ENCODE peak calls at places on chromosomes 2 and 18, in five cellular contexts. D is CD8-positive, alpha-beta memory T cell; K is naive thymus-derived CD4-positive, alpha-beta T cell; V is GM23248; C is body of pancreas. W is an unnamed sample.
A peak's percentile ranks its signal among the peaks of the same experiment; 100 is the strongest.

GRCh38 chr18:22128954-22129353 is 40.4 kb upstream of the GATA6 start:
- DNase-seq in K (no peak), C (no peak), D (no peak), V (no peak), W (no peak)

GRCh38 chr2:74887445-74887951 is 53.6 kb downstream of the HK2 start:
- DNase-seq in D (no peak), K (no peak), V (peak; percentile 87), C (no peak), W (no peak)

GRCh38 chr2:15733867-15734765 is 142.4 kb downstream of the DDX1 start:
- DNase-seq in C (peak; percentile 36), D (no peak), V (peak; percentile 33), K (no peak), W (no peak)

GRCh38 chr2:177396630-177397460 is 4.3 kb downstream of the AGPS start:
- DNase-seq in K (no peak), D (no peak), V (peak; percentile 81), C (no peak), W (no peak)

GRCh38 chr2:171531291-171531690 is 9.0 kb downstream of the CYBRD1 start:
- DNase-seq in V (peak; percentile 80), K (no peak), D (no peak), C (no peak), W (no peak)

GRCh38 chr18:58565021-58565420 is 63.9 kb downstream of the ALPK2 start:
- DNase-seq in V (peak; percentile 19), D (no peak), K (no peak), C (no peak), W (no peak)

GRCh38 chr18:45998244-45998643 is 31.1 kb upstream of the EPG5 start:
- DNase-seq in V (no peak), K (no peak), C (no peak), D (no peak), W (no peak)

GRCh38 chr2:191263050-191263449 is 17.8 kb downstream of the MYO1B start:
- DNase-seq in K (no peak), C (no peak), D (no peak), V (no peak), W (no peak)

GRCh38 chr2:46865181-46865970 is 50.2 kb downstream of the MCFD2 start:
- DNase-seq in K (no peak), C (no peak), V (no peak), D (no peak), W (no peak)

GRCh38 chr2:186770332-186770946 is 76.6 kb downstream of the FAM171B start:
- DNase-seq in C (no peak), K (no peak), D (no peak), V (no peak), W (no peak)

GRCh38 chr2:224432003-224432574 is 30.2 kb upstream of the FAM124B start:
- DNase-seq in V (no peak), K (no peak), D (no peak), C (no peak), W (no peak)

GRCh38 chr2:24909555-24910177 is 10.4 kb downstream of the ADCY3 start:
- DNase-seq in C (no peak), D (no peak), V (peak; percentile 48), K (no peak), W (no peak)

GRCh38 chr2:33598472-33599174 is 476 bp downstream of the FAM98A start:
- DNase-seq in D (peak; percentile 4), C (peak; percentile 38), V (peak; percentile 81), K (no peak), W (peak; percentile 10)

GRCh38 chr2:33599175-33599942 is at the start of gene FAM98A:
- DNase-seq in V (peak; percentile 100), C (peak; percentile 100), K (peak; percentile 97), D (peak; percentile 99), W (peak; percentile 98)

GRCh38 chr2:33599943-33600192 is 769 bp upstream of the FAM98A start:
- DNase-seq in C (no peak), D (no peak), V (no peak), K (no peak), W (no peak)

GRCh38 chr2:33597026-33597425 is 2.1 kb downstream of the FAM98A start:
- DNase-seq in C (no peak), D (no peak), K (no peak), V (no peak), W (no peak)

GRCh38 chr2:33595385-33595784 is 3.7 kb downstream of the FAM98A start:
- DNase-seq in V (no peak), K (no peak), C (no peak), D (no peak), W (no peak)
- H3K4me3 ChIP-seq in V (no peak overlapping the region), K (no peak overlapping the region), C (no peak overlapping the region), D (no peak overlapping the region), W (no peak overlapping the region)

DNA sequence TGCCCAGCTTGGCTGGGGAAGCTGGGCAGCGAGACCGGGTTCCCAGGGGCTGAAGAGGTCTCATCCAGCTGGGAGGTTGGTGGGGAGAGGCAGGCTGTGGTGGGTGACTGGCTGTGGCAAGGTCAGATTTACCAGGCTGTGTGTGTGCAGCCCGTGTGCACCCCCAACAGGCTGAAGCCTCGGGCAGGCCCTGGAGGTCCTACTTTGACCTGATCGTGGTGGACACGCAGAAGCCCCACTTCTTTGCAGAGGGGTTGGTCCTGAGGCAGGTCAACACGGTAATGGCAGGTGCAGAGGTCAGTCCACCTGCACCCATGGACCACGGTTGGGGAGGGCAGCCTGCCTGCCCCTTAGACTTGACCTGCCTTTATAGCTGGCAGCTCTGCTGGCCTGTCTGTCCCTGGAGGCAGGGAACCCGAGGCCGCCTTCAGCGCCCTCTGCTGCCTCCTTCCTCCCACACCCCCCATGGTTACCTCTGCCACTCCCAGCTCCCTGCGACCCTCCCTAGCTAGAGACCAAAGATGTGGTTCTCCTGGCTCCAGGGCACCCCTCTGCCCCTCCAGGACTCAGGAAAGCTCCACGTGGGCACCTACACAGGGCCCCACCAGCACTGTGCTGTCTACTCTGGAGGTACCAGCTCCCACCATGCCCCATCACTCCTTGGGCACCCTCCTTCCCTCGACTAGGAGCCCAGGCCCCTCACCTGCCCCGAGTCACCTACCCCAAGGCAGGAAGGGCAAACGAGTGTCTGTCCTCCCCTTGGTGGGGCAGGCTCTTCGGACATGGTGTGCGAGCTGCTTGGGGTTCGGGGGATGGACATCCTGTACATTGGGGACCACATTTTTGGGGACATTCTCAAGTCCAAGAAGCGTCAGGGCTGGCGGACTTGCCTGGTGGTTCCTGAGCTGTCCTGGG is 4.0 kb downstream of the NT5DC4 start:
- DNase-seq in C (no peak), V (peak; percentile 34), D (no peak), K (no peak), W (no peak)
- H3K27ac ChIP-seq in C (no peak overlapping the region), V (no peak overlapping the region), D (no peak overlapping the region), K (no peak overlapping the region), W (no peak overlapping the region)

GRCh38 chr18:5239447-5239846 is 42.4 kb upstream of the AKAIN1 start:
- DNase-seq in D (no peak), C (no peak), K (no peak), V (no peak), W (no peak)
- H3K4me3 ChIP-seq in D (no peak overlapping the region), C (no peak overlapping the region), K (peak overlapping the region; percentile 89), V (peak overlapping the region; percentile 91), W (no peak overlapping the region)

DNA sequence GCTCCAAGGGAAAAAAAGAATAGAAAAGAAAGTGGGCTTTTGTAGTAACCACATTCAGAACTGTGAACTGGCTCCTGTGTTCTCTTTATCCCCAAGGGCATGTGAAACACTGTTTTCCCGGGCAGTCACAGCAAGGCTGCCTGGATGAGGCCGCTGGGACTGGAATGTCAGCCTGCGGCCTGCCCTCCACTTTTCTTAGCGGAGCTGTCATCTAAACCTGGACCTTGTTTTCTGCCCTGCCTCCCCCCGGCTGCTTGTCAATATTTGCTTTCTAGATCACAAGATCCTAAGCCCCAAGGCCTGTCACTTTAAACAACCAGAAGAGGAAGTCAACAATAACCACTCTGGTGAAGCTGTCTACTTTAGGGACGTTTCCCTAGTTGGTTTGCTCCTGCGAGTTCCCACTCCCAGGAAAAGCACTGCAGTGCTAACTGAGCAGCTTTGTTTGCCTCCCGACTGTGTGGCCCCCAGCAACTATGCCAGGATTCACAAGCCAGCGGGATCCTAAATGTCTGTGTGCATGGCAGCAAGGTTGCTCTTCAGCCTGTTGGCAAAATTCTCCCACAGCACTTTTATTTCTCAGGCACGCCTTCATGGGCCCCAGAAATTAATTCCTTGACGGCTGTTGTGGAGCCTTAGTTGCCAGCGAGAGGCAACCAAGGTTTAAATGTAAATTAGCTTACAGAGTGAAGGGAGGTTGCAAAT is 30.6 kb downstream of the SOWAHC start:
- DNase-seq in C (peak; percentile 87), K (no peak), V (peak; percentile 60), D (no peak), W (no peak)
- H3K27ac ChIP-seq in C (peak overlapping the region; percentile 69), K (no peak overlapping the region), V (peak overlapping the region; percentile 68), D (no peak overlapping the region), W (no peak overlapping the region)

DNA sequence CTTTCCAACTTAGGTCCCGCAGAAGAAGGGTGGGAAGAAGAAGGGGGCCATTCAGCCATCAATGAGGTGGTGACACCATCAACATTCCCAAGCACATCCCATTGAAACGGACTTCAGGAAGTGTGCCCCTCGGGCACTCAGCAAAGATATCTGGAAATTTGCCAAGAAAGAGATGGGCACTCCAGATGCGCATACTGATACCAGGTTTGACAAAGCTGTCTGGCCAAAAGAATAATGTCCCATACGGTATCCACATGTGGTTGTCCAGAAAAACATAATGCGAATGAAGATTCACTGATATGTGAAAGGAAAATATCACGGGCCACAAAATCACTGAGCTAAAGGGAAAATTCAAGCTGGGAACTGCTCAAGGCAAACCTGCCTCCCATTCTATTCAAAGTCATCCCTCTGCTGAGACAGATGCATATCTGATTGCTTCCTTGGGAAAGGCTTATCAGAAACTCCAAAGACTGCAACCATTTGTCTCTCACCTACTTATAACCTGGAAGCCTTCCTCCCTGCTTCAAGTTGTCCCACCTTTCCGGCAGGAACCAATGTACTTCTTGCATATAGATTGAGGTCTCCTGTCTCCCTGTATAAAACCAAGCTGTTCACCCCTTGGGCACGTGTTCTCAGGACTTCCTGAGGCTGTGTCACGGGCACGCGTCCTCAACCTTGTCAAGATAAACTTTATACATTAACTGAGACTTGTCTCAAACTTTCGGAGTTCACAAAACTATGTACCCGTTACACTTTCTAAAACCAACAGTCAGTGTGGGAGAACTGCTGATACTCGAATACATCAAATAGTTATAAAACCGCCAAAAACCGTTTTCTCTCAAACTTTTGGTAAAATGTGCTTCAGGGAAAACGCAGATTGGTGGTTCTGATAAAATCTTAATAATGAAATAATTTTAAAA is 1.3 kb upstream of the PDK1 start:
- DNase-seq in V (no peak), D (no peak), C (no peak), K (no peak), W (no peak)
- H3K4me3 ChIP-seq in V (peak overlapping the region; percentile 91), D (peak overlapping the region; percentile 75), C (no peak overlapping the region), K (peak overlapping the region; percentile 84), W (peak overlapping the region; percentile 97)

DNA sequence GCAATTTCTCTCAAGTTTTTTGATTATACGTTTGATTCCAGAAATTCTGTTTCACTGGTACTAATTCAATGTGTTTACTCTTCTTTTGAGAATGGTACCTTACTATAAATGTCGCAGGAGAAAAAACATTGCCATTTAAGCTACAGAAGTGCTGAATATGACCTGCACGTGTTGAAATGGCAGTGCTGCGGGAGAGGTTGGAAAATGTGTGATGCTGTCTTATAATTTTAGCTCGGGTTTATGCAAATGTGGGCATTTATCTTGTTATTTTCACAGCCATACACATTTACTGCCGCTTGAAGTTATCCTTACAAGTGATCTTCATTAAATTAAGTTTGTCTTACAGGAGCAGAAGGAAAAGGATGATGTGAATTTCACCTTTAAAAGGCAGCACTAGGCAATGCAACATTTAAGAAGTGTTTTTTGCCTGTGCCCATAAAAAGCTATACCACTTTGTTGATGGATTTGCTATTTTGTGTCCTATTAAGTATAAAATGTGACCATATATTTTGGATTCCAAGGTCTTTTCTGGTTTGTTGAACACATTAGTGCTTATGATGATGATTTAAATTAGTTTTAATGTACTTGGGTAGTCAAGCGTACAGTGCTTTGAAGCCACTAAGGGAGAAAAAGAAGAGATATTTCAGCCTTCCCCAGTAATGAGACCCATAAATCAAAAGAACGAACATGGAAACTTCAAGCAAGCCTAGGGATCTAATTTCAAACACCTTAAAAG is 112.1 kb downstream of the LTBP1 start:
- DNase-seq in D (no peak), C (no peak), K (no peak), V (no peak), W (no peak)
- H3K27ac ChIP-seq in D (no peak overlapping the region), C (no peak overlapping the region), K (no peak overlapping the region), V (no peak overlapping the region), W (no peak overlapping the region)

W was measured in effector memory CD4-positive, alpha-beta T cell.